ENCODE peak calls at places on chromosomes 16 and 17, in ten cellular contexts. G, O, X, B, R, U, K, A, Q and P are unnamed samples.

GRCh38 chr17:59812139-59812538 is 80.6 kb downstream of the TUBD1 start:
- DNase-seq in X (no peak), G (no peak), B (no peak), R (no peak), O (no peak), K (no peak), U (no peak), Q (no peak), A (no peak), P (no peak)

GRCh38 chr17:29788045-29788444 is 142.0 kb downstream of the SSH2 start:
- DNase-seq in B (no peak), U (no peak), G (no peak), R (no peak), A (no peak), K (no peak), X (no peak), Q (no peak), O (no peak), P (no peak)

GRCh38 chr17:79458356-79458755 is 152.5 kb downstream of the RBFOX3 start:
- DNase-seq in U (no peak), A (no peak), B (no peak), K (no peak), X (no peak), Q (no peak), G (no peak), R (no peak), O (no peak), P (no peak)

GRCh38 chr17:40038882-40039513 is 15.2 kb downstream of the MED24 start:
- DNase-seq in X (peak; percentile 90), U (peak; percentile 95), B (peak; percentile 88), R (peak; percentile 79), O (no peak), G (peak; percentile 81), Q (peak; percentile 84), K (peak; percentile 91), A (peak; percentile 73), P (peak; percentile 30)

GRCh38 chr17:78862073-78863023 is 21.7 kb upstream of the USP36 start:
- DNase-seq in K (peak; percentile 97), X (peak; percentile 93), R (peak; percentile 84), U (peak; percentile 99), G (no peak), A (peak; percentile 96), Q (peak; percentile 95), B (peak; percentile 89), O (no peak), P (no peak)

GRCh38 chr17:20095366-20096080 is 86.4 kb downstream of the SPECC1 start:
- DNase-seq in A (peak; percentile 57), B (peak; percentile 59), Q (peak; percentile 27), G (peak; percentile 21), K (peak; percentile 92), U (peak; percentile 57), O (no peak), R (peak; percentile 60), X (no peak), P (peak; percentile 42)

GRCh38 chr16:47716571-47716970 is 255.4 kb downstream of the PHKB start:
- DNase-seq in A (no peak), Q (no peak), B (no peak), O (no peak), X (no peak), U (no peak), G (no peak), R (no peak), K (no peak), P (no peak)

GRCh38 chr16:3059041-3059722 is 6.3 kb upstream of the IL32 start:
- DNase-seq in O (peak; percentile 76), K (peak; percentile 90), G (peak; percentile 72), X (peak; percentile 91), Q (peak; percentile 85), U (peak; percentile 93), A (peak; percentile 95), B (peak; percentile 86), R (peak; percentile 90), P (peak; percentile 87)

GRCh38 chr16:11361751-11362742 is 16.8 kb downstream of the RMI2 start:
- DNase-seq in O (no peak), K (no peak), U (peak; percentile 66), R (no peak), B (no peak), Q (no peak), X (no peak), G (no peak), A (no peak), P (peak; percentile 73)

GRCh38 chr17:74860229-74860998 is 729 bp upstream of the GRIN2C start:
- DNase-seq in O (peak; percentile 19), X (no peak), A (no peak), U (no peak), B (no peak), K (no peak), R (no peak), Q (no peak), G (no peak), P (peak; percentile 32)

GRCh38 chr16:86380045-86380444 is 130.3 kb upstream of the FOXF1 start:
- DNase-seq in R (no peak), Q (no peak), U (no peak), X (no peak), G (no peak), B (no peak), A (no peak), O (no peak), K (no peak), P (no peak)

GRCh38 chr17:10357768-10358167 is 15.0 kb downstream of the MYH13 start:
- DNase-seq in Q (no peak), R (no peak), B (peak; percentile 18), G (no peak), U (peak; percentile 7), A (no peak), X (no peak), O (no peak), K (no peak), P (no peak)

GRCh38 chr16:23466162-23466885 is 13.3 kb upstream of the COG7 start:
- DNase-seq in K (no peak), O (no peak), G (no peak), X (no peak), A (no peak), R (peak; percentile 33), U (peak; percentile 87), Q (peak; percentile 45), B (no peak), P (no peak)

GRCh38 chr16:1678500-1679098 is 520 bp downstream of the JPT2 start:
- DNase-seq in G (peak; percentile 65), R (peak; percentile 39), K (peak; percentile 72), B (peak; percentile 31), U (peak; percentile 69), O (peak; percentile 53), A (peak; percentile 60), Q (peak; percentile 36), X (no peak), P (peak; percentile 31)

GRCh38 chr16:72093448-72094265 is at the start of the genes DHX38 and TXNL4B:
- DNase-seq in R (peak; percentile 91), X (peak; percentile 96), K (peak; percentile 97), A (peak; percentile 98), Q (peak; percentile 99), U (peak; percentile 99), G (peak; percentile 97), O (peak; percentile 95), B (peak; percentile 91), P (peak; percentile 99)

GRCh38 chr16:89958068-89958467 is 9.5 kb downstream of the DEF8 start:
- DNase-seq in X (no peak), Q (peak; percentile 43), G (no peak), B (no peak), R (no peak), K (no peak), A (peak; percentile 58), U (peak; percentile 15), O (no peak), P (peak; percentile 62)

DNA sequence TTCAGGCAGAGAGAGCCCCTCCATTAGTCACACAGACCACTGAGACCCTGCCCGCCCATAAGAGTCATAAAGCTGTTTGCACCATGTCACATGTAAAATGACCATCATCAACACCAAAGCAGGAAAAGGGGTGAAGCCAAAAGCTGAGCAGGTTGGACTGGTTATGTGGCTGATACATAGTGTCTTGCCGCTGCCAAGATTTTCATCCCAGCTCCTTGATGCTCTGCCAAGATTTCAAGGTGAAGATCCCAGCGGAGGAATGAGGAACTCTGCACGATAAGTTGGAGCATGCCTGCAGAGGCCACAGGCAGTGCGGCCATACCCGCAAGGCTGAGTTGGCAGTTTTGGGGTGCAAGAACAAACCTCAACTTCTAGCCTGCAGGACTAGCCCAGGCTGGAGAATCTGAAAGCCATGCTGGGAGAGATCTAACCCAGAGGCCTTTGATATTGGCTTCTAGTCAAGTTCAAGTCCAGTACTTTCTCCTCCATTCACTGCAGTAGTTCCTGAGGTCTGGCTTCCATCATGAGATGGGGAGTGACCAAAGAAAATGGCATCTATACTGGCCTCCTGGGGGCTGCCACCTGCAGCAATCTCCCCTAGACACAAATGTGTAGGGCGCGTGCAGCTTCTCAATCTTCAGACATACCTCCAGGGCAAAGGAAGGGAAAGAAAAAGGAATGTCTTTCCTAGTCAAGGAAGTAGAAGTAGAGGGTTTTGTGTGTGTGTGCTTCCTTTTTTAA is 79.7 kb upstream of the NOL11 start:
- DNase-seq in A (peak; percentile 62), R (no peak), B (no peak), X (peak; percentile 59), O (no peak), K (no peak), G (peak; percentile 96), Q (no peak), U (no peak), P (no peak)
- H3K27ac ChIP-seq in A (no peak overlapping the region), R (no peak overlapping the region), B (no peak overlapping the region), X (peak overlapping the region; percentile 60), O (no peak overlapping the region), K (no peak overlapping the region), G (peak overlapping the region; percentile 83), Q (no peak overlapping the region), U (no peak overlapping the region), P (no peak overlapping the region)

GRCh38 chr17:42243493-42243982 is 32.7 kb downstream of the STAT5B start:
- DNase-seq in G (no peak), X (no peak), R (no peak), U (no peak), K (no peak), B (no peak), O (no peak), Q (no peak), A (no peak), P (no peak)
- H3K4me1 ChIP-seq in G (no peaks in the 10 kb centered on the region), X (peaks cover 4% of the 10 kb centered on the region), R (peaks cover 38% of the 10 kb centered on the region), U (peaks cover 7% of the 10 kb centered on the region), K (no peaks in the 10 kb centered on the region), B (no peaks in the 10 kb centered on the region), O (peaks cover 22% of the 10 kb centered on the region), Q (peaks cover 5% of the 10 kb centered on the region), A (peaks cover 23% of the 10 kb centered on the region), P (no peaks in the 10 kb centered on the region)

GRCh38 chr16:68291227-68291626 is 19.5 kb downstream of the SLC7A6OS start:
- DNase-seq in B (no peak), A (no peak), R (no peak), O (no peak), K (no peak), Q (no peak), G (no peak), U (no peak), X (no peak), P (no peak)
- H3K27ac ChIP-seq in B (no peak overlapping the region), A (no peak overlapping the region), R (peak overlapping the region; percentile 91), O (peak overlapping the region; percentile 68), K (no peak overlapping the region), Q (no peak overlapping the region), G (no peak overlapping the region), U (no peak overlapping the region), X (no peak overlapping the region), P (no peak overlapping the region)

DNA sequence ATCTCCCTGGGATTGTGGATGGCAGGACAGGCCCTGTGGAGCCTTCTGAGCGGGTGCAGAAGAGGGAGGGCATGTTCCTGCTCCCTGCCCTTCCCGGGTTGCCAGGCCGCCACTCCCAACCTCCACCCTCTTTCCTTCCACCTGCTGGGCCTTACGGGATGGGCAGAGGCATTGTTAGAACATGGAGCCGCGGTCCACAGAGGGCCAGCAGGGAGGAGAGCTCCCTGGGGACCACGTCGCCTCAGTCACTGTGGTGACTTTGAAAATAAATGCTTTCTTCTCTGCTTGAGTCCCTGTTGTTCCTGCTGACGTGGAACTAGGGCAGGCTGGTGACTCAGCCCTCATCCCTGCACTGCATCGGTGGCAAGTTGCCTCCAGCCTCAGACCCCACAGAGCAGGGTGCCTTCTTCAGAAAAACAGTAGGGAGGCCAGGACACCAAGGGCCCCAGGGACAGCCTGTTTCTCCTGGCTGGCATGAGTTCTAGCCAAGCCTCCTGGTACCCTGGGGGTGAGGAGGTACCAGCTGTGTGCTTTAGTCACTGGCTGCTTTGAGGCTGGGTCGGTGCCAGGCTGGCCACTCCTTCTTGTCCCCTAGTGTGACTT is 224.9 kb downstream of the SEC14L1 start:
- DNase-seq in A (peak; percentile 87), X (peak; percentile 87), K (peak; percentile 97), G (peak; percentile 61), O (no peak), B (peak; percentile 70), R (peak; percentile 80), U (peak; percentile 93), Q (peak; percentile 33), P (peak; percentile 88)
- H3K4me1 ChIP-seq in A (peaks cover 36% of the 10 kb centered on the region), X (peaks cover 72% of the 10 kb centered on the region), K (no peaks in the 10 kb centered on the region), G (peaks cover 2% of the 10 kb centered on the region), O (peaks cover 4% of the 10 kb centered on the region), B (peaks cover 18% of the 10 kb centered on the region), R (peaks cover 48% of the 10 kb centered on the region), U (peaks cover 50% of the 10 kb centered on the region), Q (peaks cover 9% of the 10 kb centered on the region), P (peaks cover 38% of the 10 kb centered on the region)